ENCODE peak calls at places on chromosome 12, in four cellular contexts. L, R, Y and M are unnamed samples.
A peak's percentile ranks its signal among the peaks of the same experiment; 100 is the strongest.

GRCh38 chr12:87667378-87667777 is 361.8 kb downstream of the C12orf50 start:
- DNase-seq in L (no peak), R (no peak), Y (no peak), M (no peak)

GRCh38 chr12:118220697-118221096 is 84.8 kb downstream of the PEBP1 start:
- DNase-seq in L (no peak), Y (no peak), R (no peak), M (no peak)

GRCh38 chr12:41419151-41419893 is 231.2 kb downstream of the PDZRN4 start:
- DNase-seq in L (no peak), R (no peak), Y (no peak), M (no peak)

GRCh38 chr12:26471560-26471959 is 276.2 kb downstream of the SSPN start:
- DNase-seq in Y (no peak), L (peak; percentile 82), R (no peak), M (no peak)

GRCh38 chr12:130438711-130439110 is 101.0 kb downstream of the PIWIL1 start:
- DNase-seq in R (no peak), L (no peak), Y (no peak), M (no peak)

GRCh38 chr12:57803317-57803893 is 15.1 kb downstream of the AVIL start:
- DNase-seq in Y (peak; percentile 23), L (no peak), R (peak; percentile 43), M (no peak)

GRCh38 chr12:88113871-88114270 is 28.0 kb downstream of the CEP290 start:
- DNase-seq in R (no peak), Y (no peak), L (no peak), M (no peak)

GRCh38 chr12:47744005-47744651 is 14.6 kb downstream of the RAPGEF3 start:
- DNase-seq in L (no peak), Y (peak; percentile 75), R (peak; percentile 16), M (no peak)

GRCh38 chr12:108838194-108839010 is 19.0 kb downstream of the SSH1 start:
- DNase-seq in Y (peak; percentile 97), L (peak; percentile 91), R (peak; percentile 52), M (no peak)

GRCh38 chr12:79397609-79398008 is 293.2 kb downstream of the PAWR start:
- DNase-seq in Y (no peak), R (no peak), L (no peak), M (no peak)

DNA sequence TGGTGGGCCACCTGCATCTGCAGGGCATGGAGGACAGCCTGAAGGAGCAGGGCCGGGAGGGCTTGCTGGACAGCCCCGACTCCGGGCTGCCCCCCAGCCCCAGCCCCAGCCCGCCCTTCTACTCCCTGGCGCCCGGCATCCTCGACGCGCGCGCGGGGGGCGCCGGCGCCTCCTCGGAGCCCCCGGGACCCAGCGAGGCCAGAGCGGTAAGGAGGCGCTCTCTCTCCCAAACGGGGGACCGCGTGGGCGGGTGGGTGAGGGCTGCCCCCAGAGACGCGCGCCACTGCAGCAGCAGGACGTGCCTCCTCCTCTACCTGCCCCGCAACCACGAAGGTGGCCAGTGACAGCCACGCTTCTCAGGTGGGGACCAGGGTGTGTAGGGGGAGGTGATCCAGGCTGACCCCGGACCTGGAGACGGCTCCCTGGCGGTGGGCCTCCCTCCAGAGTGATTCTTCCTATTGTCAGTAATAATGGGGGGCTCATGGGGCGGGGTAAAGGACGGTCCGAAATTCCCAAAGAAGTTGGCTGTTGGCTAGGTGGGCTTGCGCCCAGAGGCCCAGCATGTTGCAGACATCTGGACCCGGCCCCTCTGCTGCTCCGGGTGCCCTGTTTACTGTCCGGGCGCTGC is 652 bp downstream of the RFLNA start:
- DNase-seq in R (no peak), L (no peak), Y (no peak), M (no peak)
- TF ChIP-seq EZH2 in R (peak; percentile 78), L (no peak), Y (no peak), M (no peak)

DNA sequence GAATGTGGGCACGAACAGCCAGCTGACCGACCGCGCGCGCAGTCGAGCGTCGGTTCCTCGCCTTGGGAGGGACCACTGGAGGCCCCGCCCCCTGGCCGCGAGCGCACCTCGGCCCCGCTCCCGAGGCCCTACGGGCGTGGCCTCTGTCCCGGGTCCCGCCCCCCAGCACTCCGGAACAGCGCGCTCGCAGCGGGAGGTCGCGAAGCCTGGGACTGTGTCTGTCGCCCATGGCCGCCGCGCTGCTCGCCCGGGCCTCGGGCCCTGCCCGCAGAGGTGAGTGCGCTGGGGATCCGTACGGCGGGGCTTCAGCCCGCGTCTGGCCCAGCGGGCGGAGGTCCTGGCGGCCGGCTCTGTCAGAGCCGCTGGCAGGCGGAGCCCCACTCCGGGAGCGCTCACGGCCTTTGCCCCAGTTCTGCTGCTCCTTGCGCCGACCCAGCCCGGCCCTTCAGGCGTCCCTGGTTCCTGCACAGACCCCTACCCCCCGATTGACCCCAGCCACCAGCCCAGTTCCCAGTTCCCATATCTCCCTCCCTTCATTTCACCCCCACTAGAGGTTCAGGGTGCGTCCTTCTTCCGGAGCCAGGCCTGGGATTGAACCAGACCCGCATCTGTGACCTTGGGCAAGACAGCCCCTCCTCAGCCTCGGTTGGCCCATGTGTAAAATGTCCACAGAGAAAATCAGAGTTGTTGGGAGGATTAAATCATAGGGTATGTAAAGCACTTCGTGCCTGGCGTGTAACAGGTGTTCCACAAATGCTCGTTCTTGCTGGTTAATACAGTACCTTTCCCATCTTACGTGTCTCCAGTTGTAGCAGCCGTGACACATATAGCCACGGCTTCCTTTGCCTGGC is at the start of gene ACADS:
- DNase-seq in Y (peak; percentile 51), L (peak; percentile 40), R (peak; percentile 90), M (no peak)
- H3K9ac ChIP-seq in Y (peak within 1 kb of the TSS; percentile 81), L (peak within 1 kb of the TSS; percentile 65), R (peak within 1 kb of the TSS; percentile 87), M (peak within 1 kb of the TSS; percentile 77)

DNA sequence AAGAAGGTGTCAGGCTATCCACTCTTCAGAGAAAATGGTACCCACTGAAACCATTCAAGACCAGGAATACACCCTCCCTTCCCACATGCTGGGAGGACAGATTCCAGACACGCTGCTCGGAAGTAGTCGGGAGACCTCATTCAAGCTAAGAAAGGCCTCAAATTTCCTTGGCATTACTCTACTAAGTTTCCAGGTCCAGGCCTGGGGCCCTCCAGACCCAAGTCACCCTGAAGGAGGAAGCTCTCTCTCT is 27.1 kb upstream of the RPLP0 start:
- DNase-seq in R (no peak), L (no peak), Y (no peak), M (no peak)
- H3K4me3 ChIP-seq in R (no peak overlapping the region), L (no peak overlapping the region), Y (no peak overlapping the region), M (no peak overlapping the region)

GRCh38 chr12:54047160-54047963 is 6.3 kb upstream of the HOXC4 start:
- DNase-seq in L (no peak), R (no peak), Y (no peak), M (no peak)
- TF ChIP-seq EZH2 in L (no peak), R (no peak), Y (no peak), M (no peak)

DNA sequence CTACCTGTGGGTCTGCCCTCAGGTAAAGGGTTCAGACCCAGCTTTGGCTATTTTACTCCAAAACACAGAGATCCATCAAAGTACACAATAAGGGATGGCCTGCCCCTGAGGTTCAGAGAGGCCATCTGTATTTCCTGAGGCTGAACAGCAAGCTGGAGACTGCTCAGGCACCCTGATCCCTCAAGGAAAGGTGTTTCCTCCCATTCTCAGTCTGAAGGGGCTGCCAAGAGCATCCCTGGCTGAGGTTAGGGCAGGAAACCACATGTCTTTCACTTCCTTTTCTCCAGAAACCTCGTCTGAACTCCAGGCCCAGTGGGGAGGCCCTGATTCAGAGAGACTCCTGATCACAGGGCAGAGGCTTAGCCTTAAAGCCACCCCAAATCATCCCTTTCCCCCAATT is 1.5 kb downstream of the RILPL1 start:
- DNase-seq in R (peak; percentile 54), L (peak; percentile 9), Y (no peak), M (no peak)
- H3K9ac ChIP-seq in R (no peak overlapping the region), L (no peak overlapping the region), Y (peak overlapping the region; percentile 85), M (peak overlapping the region; percentile 45)

GRCh38 chr12:50087995-50088394 is 2.9 kb downstream of the SMARCD1 start:
- DNase-seq in R (no peak), Y (no peak), L (no peak), M (no peak)

GRCh38 chr12:50087159-50087558 is 2.0 kb downstream of the SMARCD1 start:
- DNase-seq in R (no peak), Y (no peak), L (no peak), M (no peak)

GRCh38 chr12:50085615-50085928 is 430 bp downstream of the SMARCD1 start:
- DNase-seq in Y (no peak), L (peak; percentile 4), R (no peak), M (no peak)

GRCh38 chr12:50084775-50085614 is at the start of gene SMARCD1:
- DNase-seq in Y (peak; percentile 81), R (peak; percentile 95), L (peak; percentile 66), M (peak; percentile 73)

DNA sequence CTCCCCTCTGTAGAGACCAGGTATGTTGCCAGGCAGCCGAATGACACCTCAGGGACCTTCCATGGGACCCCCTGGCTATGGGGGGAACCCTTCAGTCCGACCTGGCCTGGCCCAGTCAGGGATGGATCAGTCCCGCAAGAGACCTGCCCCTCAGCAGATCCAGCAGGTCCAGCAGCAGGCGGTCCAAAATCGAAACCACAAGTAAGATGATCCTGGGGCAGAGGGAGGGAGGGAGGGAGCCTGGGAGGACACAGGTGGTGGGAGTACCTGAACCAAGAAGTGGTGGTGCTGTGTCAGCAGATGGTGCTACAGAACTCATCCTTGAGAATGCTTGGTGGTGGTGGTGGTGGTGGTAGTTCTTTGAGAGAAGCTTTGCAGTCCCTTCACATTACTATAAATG is 1.0 kb downstream of the SMARCD1 start:
- DNase-seq in L (no peak), R (no peak), Y (no peak), M (no peak)
- H3K4me3 ChIP-seq in L (peak overlapping the region; percentile 76), R (peak overlapping the region; percentile 98), Y (peak overlapping the region; percentile 77), M (peak overlapping the region; percentile 88)

GRCh38 chr12:53751336-53752191 is at the start of gene CISTR:
- DNase-seq in Y (no peak), R (peak; percentile 30), L (no peak), M (no peak)

GRCh38 chr12:53750812-53751335 is 905 bp downstream of the CISTR start:
- DNase-seq in Y (no peak), L (no peak), R (no peak), M (no peak)

GRCh38 chr12:53746592-53747491 is 4.9 kb downstream of the CISTR start:
- DNase-seq in L (peak; percentile 35), Y (peak; percentile 81), R (peak; percentile 89), M (peak; percentile 75)

GRCh38 chr12:53749986-53750811 is 1.6 kb downstream of the CISTR start:
- DNase-seq in R (no peak), Y (no peak), L (no peak), M (no peak)

GRCh38 chr12:53748072-53748840 is 3.5 kb downstream of the CISTR start:
- DNase-seq in R (no peak), Y (no peak), L (no peak), M (no peak)
- TF ChIP-seq EZH2 in R (no peak), Y (no peak), L (no peak), M (no peak)

GRCh38 chr12:30796508-30796780 is 41.7 kb upstream of the CAPRIN2 start:
- DNase-seq in L (no peak), R (no peak), Y (no peak), M (no peak)

GRCh38 chr12:30795660-30796507 is 41.1 kb upstream of the CAPRIN2 start:
- DNase-seq in R (no peak), Y (peak; percentile 64), L (no peak), M (no peak)

GRCh38 chr12:30797689-30798088 is 42.9 kb upstream of the CAPRIN2 start:
- DNase-seq in Y (no peak), R (no peak), L (no peak), M (no peak)

GRCh38 chr12:30795410-30795659 is 40.6 kb upstream of the CAPRIN2 start:
- DNase-seq in Y (no peak), R (no peak), L (no peak), M (no peak)

DNA sequence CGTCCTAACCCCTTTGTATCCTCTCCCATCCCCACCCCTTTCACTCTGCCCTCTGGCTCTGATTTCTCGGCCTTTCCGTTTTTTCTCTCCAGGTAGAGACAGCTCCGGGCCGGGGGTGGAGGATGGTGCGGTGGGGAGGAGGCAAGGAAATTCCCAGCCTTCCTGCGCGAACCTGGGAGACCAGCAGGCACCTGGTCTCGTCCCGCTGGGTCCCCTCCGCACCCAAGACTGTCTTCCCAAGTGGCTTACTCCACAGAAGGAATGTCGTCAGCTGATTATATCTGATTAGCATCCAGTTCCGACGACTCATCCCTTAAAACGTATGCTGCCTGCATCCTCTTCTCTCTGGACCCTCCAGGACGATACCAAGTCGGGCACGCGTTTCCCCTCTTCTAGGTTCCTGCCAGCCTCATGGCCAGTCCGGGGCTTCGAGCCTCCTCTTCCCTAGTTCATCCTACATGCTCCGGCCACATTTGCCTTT is 42.2 kb upstream of the CAPRIN2 start:
- DNase-seq in R (no peak), L (no peak), Y (no peak), M (no peak)
- H3K9ac ChIP-seq in R (no peak overlapping the region), L (no peak overlapping the region), Y (peak overlapping the region; percentile 82), M (no peak overlapping the region)